ENCODE peak calls at places on chromosomes 3 and 15, in five cellular contexts. T is fibroblast of pulmonary artery; G is effector CD4-positive, alpha-beta T cell; N is HEK293T; D is cardiac fibroblast. U is an unnamed sample.

GRCh38 chr3:117708601-117709000 is 999.0 kb downstream of the TUSC7 start:
- DNase-seq in T (no peak), G (no peak), N (no peak), D (no peak), U (no peak)

GRCh38 chr3:197896421-197896820 is 53.6 kb upstream of the RPL35A start:
- DNase-seq in T (no peak), G (no peak), N (no peak), D (no peak), U (no peak)

GRCh38 chr3:195095035-195095703 is 175.8 kb downstream of the XXYLT1 start:
- DNase-seq in T (no peak), G (no peak), N (no peak), D (no peak), U (no peak)

GRCh38 chr15:25175033-25175788 is 220.4 kb downstream of the SNRPN start:
- DNase-seq in T (no peak), G (no peak), N (no peak), D (no peak), U (no peak)

GRCh38 chr3:73031573-73032103 is 29.8 kb upstream of the EBLN2 start:
- DNase-seq in T (no peak), G (no peak), N (no peak), D (no peak), U (no peak)

GRCh38 chr3:127137113-127137512 is 55.8 kb upstream of the PRR23E start:
- DNase-seq in T (no peak), G (no peak), N (no peak), D (no peak), U (peak; percentile 19)

GRCh38 chr15:82894971-82895520 is 57.5 kb downstream of the HOMER2 start:
- DNase-seq in T (no peak), G (no peak), N (no peak), D (no peak), U (no peak)

GRCh38 chr3:135456182-135456790 is 509.2 kb upstream of the PPP2R3A start:
- DNase-seq in T (no peak), G (no peak), N (peak; percentile 57), D (no peak), U (no peak)

GRCh38 chr3:190575441-190576190 is 61.7 kb downstream of the IL1RAP start:
- DNase-seq in T (no peak), G (no peak), N (no peak), D (no peak), U (no peak)

GRCh38 chr3:42476225-42477160 is 25.9 kb upstream of the VIPR1 start:
- DNase-seq in T (peak; percentile 39), G (no peak), N (no peak), D (peak; percentile 21), U (peak; percentile 14)

GRCh38 chr3:157438371-157438735 is 1.7 kb downstream of the PTX3 start:
- DNase-seq in T (peak; percentile 42), G (no peak), N (peak; percentile 20), D (peak; percentile 58), U (no peak)

GRCh38 chr15:34336947-34337556 is 529 bp downstream of the SLC12A6 start:
- DNase-seq in T (no peak), G (peak; percentile 14), N (no peak), D (no peak), U (no peak)

GRCh38 chr15:78243491-78243941 is 9.2 kb upstream of the ACSBG1 start:
- DNase-seq in T (peak; percentile 46), G (no peak), N (no peak), D (peak; percentile 68), U (no peak)

GRCh38 chr15:39752991-39753390 is 29.6 kb downstream of the FSIP1 start:
- DNase-seq in T (no peak), G (no peak), N (no peak), D (no peak), U (no peak)

GRCh38 chr15:100457201-100457600 is 71.5 kb downstream of the CERS3 start:
- DNase-seq in T (peak; percentile 35), G (no peak), N (no peak), D (peak; percentile 17), U (no peak)

GRCh38 chr3:49714728-49715550 is 4.5 kb downstream of the AMIGO3 start:
- DNase-seq in T (no peak), G (no peak), N (no peak), D (no peak), U (no peak)

GRCh38 chr3:177982034-177982433 is 554.2 kb upstream of the KCNMB2 start:
- DNase-seq in T (peak; percentile 25), G (no peak), N (no peak), D (no peak), U (no peak)

GRCh38 chr3:180770639-180771038 is 91.3 kb upstream of the CCDC39 start:
- DNase-seq in T (no peak), G (no peak), N (no peak), D (no peak), U (no peak)

GRCh38 chr3:173700336-173700735 is 302.8 kb downstream of the NLGN1 start:
- DNase-seq in T (no peak), G (no peak), N (no peak), D (no peak), U (no peak)

GRCh38 chr3:14563946-14564539 is 23.9 kb upstream of the GRIP2 start:
- DNase-seq in T (no peak), G (no peak), N (no peak), D (no peak), U (peak; percentile 49)

GRCh38 chr3:36488077-36488789 is 107.9 kb downstream of the STAC start:
- DNase-seq in T (peak; percentile 7), G (no peak), N (no peak), D (no peak), U (peak; percentile 84)

GRCh38 chr3:194421-194820 is 2.1 kb upstream of the CHL1 start:
- DNase-seq in T (no peak), G (no peak), N (no peak), D (no peak), U (no peak)

GRCh38 chr15:66894986-66895780 is 170.2 kb upstream of the SMAD3 start:
- DNase-seq in T (no peak), G (no peak), N (no peak), D (no peak), U (no peak)